ENCODE peak calls at places on chromosomes 13 and 19, in seven cellular contexts. One of them, this sample, is unnamed.

GRCh38 chr13:109497917-109498316 is 288.5 kb downstream of the IRS2 start:
- DNase-seq in uterus: no peak
- DNase-seq in HCT116: no peak
- DNase-seq in heart right ventricle: no peak
- DNase-seq in A673: no peak
- DNase-seq in aorta: peak; percentile 55
- DNase-seq in mesendoderm: no peak
- DNase-seq in this sample: no peak

GRCh38 chr19:58479736-58480480 is 3.8 kb downstream of the ZNF446 start:
- DNase-seq in uterus: no peak
- DNase-seq in HCT116: no peak
- DNase-seq in heart right ventricle: no peak
- DNase-seq in A673: no peak
- DNase-seq in aorta: no peak
- DNase-seq in mesendoderm: no peak
- DNase-seq in this sample: no peak

GRCh38 chr19:44653977-44654784 is 10.5 kb downstream of the PVR start:
- DNase-seq in uterus: peak; percentile 43
- DNase-seq in HCT116: no peak
- DNase-seq in heart right ventricle: peak; percentile 72
- DNase-seq in A673: peak; percentile 17
- DNase-seq in aorta: peak; percentile 89
- DNase-seq in mesendoderm: peak; percentile 76
- DNase-seq in this sample: no peak

GRCh38 chr19:17337675-17338439 is 504 bp downstream of the GTPBP3 start:
- DNase-seq in uterus: no peak
- DNase-seq in HCT116: no peak
- DNase-seq in heart right ventricle: no peak
- DNase-seq in A673: peak; percentile 39
- DNase-seq in aorta: no peak
- DNase-seq in mesendoderm: no peak
- DNase-seq in this sample: no peak

GRCh38 chr19:23916991-23917390 is 2.3 kb downstream of the ZNF726 start:
- DNase-seq in uterus: no peak
- DNase-seq in HCT116: no peak
- DNase-seq in heart right ventricle: no peak
- DNase-seq in A673: no peak
- DNase-seq in aorta: no peak
- DNase-seq in mesendoderm: no peak
- DNase-seq in this sample: no peak

GRCh38 chr13:40026741-40027140 is 371.3 kb downstream of the COG6 start:
- DNase-seq in uterus: no peak
- DNase-seq in HCT116: no peak
- DNase-seq in heart right ventricle: no peak
- DNase-seq in A673: no peak
- DNase-seq in aorta: no peak
- DNase-seq in mesendoderm: no peak
- DNase-seq in this sample: no peak

GRCh38 chr13:85430216-85430615 is 369.0 kb downstream of the SLITRK6 start:
- DNase-seq in uterus: no peak
- DNase-seq in HCT116: no peak
- DNase-seq in heart right ventricle: no peak
- DNase-seq in A673: no peak
- DNase-seq in aorta: no peak
- DNase-seq in mesendoderm: no peak
- DNase-seq in this sample: no peak

GRCh38 chr13:112068531-112069062 is 1.6 kb downstream of the SOX1 start:
- DNase-seq in uterus: no peak
- DNase-seq in HCT116: no peak
- DNase-seq in heart right ventricle: no peak
- DNase-seq in A673: no peak
- DNase-seq in aorta: no peak
- DNase-seq in mesendoderm: no peak
- DNase-seq in this sample: no peak

GRCh38 chr13:74641586-74641985 is 507.4 kb upstream of the KLF12 start:
- DNase-seq in uterus: no peak
- DNase-seq in HCT116: no peak
- DNase-seq in heart right ventricle: no peak
- DNase-seq in A673: no peak
- DNase-seq in aorta: no peak
- DNase-seq in mesendoderm: no peak
- DNase-seq in this sample: peak; percentile 24

GRCh38 chr19:43674630-43674982 is 4.6 kb upstream of the PLAUR start:
- DNase-seq in uterus: no peak
- DNase-seq in HCT116: no peak
- DNase-seq in heart right ventricle: no peak
- DNase-seq in A673: no peak
- DNase-seq in aorta: no peak
- DNase-seq in mesendoderm: no peak
- DNase-seq in this sample: no peak

GRCh38 chr13:40109324-40109958 is 454.0 kb downstream of the COG6 start:
- DNase-seq in uterus: peak; percentile 58
- DNase-seq in HCT116: no peak
- DNase-seq in heart right ventricle: no peak
- DNase-seq in A673: no peak
- DNase-seq in aorta: no peak
- DNase-seq in mesendoderm: no peak
- DNase-seq in this sample: peak; percentile 70

GRCh38 chr13:75319244-75319643 is 162.7 kb downstream of the TBC1D4 start:
- DNase-seq in uterus: no peak
- DNase-seq in HCT116: no peak
- DNase-seq in heart right ventricle: no peak
- DNase-seq in A673: no peak
- DNase-seq in aorta: no peak
- DNase-seq in mesendoderm: no peak
- DNase-seq in this sample: no peak

GRCh38 chr13:76148926-76149325 is 512.8 kb downstream of the LMO7 start:
- DNase-seq in uterus: no peak
- DNase-seq in HCT116: no peak
- DNase-seq in heart right ventricle: no peak
- DNase-seq in A673: no peak
- DNase-seq in aorta: no peak
- DNase-seq in mesendoderm: peak; percentile 4
- DNase-seq in this sample: peak; percentile 67

GRCh38 chr13:25678398-25678797 is 306.6 kb downstream of the ATP8A2 start:
- DNase-seq in uterus: no peak
- DNase-seq in HCT116: no peak
- DNase-seq in heart right ventricle: no peak
- DNase-seq in A673: no peak
- DNase-seq in aorta: no peak
- DNase-seq in mesendoderm: peak; percentile 4
- DNase-seq in this sample: no peak

GRCh38 chr13:50074843-50075242 is 59.6 kb downstream of the KCNRG start:
- DNase-seq in uterus: no peak
- DNase-seq in HCT116: no peak
- DNase-seq in heart right ventricle: no peak
- DNase-seq in A673: no peak
- DNase-seq in aorta: no peak
- DNase-seq in mesendoderm: no peak
- DNase-seq in this sample: no peak

GRCh38 chr19:31232871-31233270 is 116.4 kb downstream of the TSHZ3 start:
- DNase-seq in uterus: no peak
- DNase-seq in HCT116: no peak
- DNase-seq in heart right ventricle: no peak
- DNase-seq in A673: no peak
- DNase-seq in aorta: no peak
- DNase-seq in mesendoderm: no peak
- DNase-seq in this sample: peak; percentile 82

GRCh38 chr13:112820318-112820717 is 130.5 kb downstream of the ATP11A start:
- DNase-seq in uterus: no peak
- DNase-seq in HCT116: no peak
- DNase-seq in heart right ventricle: no peak
- DNase-seq in A673: no peak
- DNase-seq in aorta: peak; percentile 39
- DNase-seq in mesendoderm: no peak
- DNase-seq in this sample: no peak

GRCh38 chr13:108200781-108201398 is 14.4 kb downstream of the LIG4 start:
- DNase-seq in uterus: no peak
- DNase-seq in HCT116: no peak
- DNase-seq in heart right ventricle: no peak
- DNase-seq in A673: no peak
- DNase-seq in aorta: no peak
- DNase-seq in mesendoderm: no peak
- DNase-seq in this sample: no peak

GRCh38 chr19:3375221-3376088 is 9.1 kb downstream of the NFIC start:
- DNase-seq in uterus: peak; percentile 94
- DNase-seq in HCT116: no peak
- DNase-seq in heart right ventricle: peak; percentile 84
- DNase-seq in A673: no peak
- DNase-seq in aorta: peak; percentile 96
- DNase-seq in mesendoderm: no peak
- DNase-seq in this sample: no peak

GRCh38 chr13:44244288-44244687 is 129.3 kb upstream of the SERP2 start:
- DNase-seq in uterus: no peak
- DNase-seq in HCT116: peak; percentile 70
- DNase-seq in heart right ventricle: no peak
- DNase-seq in A673: no peak
- DNase-seq in aorta: no peak
- DNase-seq in mesendoderm: no peak
- DNase-seq in this sample: no peak

GRCh38 chr13:74026753-74027152 is 107.5 kb downstream of the KLF12 start:
- DNase-seq in uterus: no peak
- DNase-seq in HCT116: no peak
- DNase-seq in heart right ventricle: no peak
- DNase-seq in A673: peak; percentile 25
- DNase-seq in aorta: no peak
- DNase-seq in mesendoderm: peak; percentile 96
- DNase-seq in this sample: no peak

GRCh38 chr13:46629811-46630413 is 76.9 kb downstream of the LRCH1 start:
- DNase-seq in uterus: no peak
- DNase-seq in HCT116: no peak
- DNase-seq in heart right ventricle: no peak
- DNase-seq in A673: no peak
- DNase-seq in aorta: no peak
- DNase-seq in mesendoderm: no peak
- DNase-seq in this sample: no peak

GRCh38 chr13:67230774-67231480 is 791 bp upstream of the PCDH9 start:
- DNase-seq in uterus: peak; percentile 32
- DNase-seq in HCT116: no peak
- DNase-seq in heart right ventricle: peak; percentile 61
- DNase-seq in A673: peak; percentile 65
- DNase-seq in aorta: peak; percentile 87
- DNase-seq in mesendoderm: peak; percentile 73
- DNase-seq in this sample: peak; percentile 23
- H3K27ac ChIP-seq in uterus: peak overlapping the region; percentile 63
- H3K27ac ChIP-seq in HCT116: no peak overlapping the region
- H3K27ac ChIP-seq in heart right ventricle: peak overlapping the region; percentile 88
- H3K27ac ChIP-seq in A673: peak overlapping the region; percentile 53
- H3K27ac ChIP-seq in aorta: peak overlapping the region; percentile 28
- H3K27ac ChIP-seq in mesendoderm: peak overlapping the region; percentile 71
- H3K27ac ChIP-seq in this sample: peak overlapping the region; percentile 81

GRCh38 chr19:13847900-13848677 is 28.8 kb upstream of the NANOS3 start:
- DNase-seq in uterus: no peak
- DNase-seq in HCT116: no peak
- DNase-seq in heart right ventricle: no peak
- DNase-seq in A673: no peak
- DNase-seq in aorta: no peak
- DNase-seq in mesendoderm: no peak
- DNase-seq in this sample: no peak

GRCh38 chr19:13847033-13847899 is 29.7 kb upstream of the NANOS3 start:
- DNase-seq in uterus: peak; percentile 95
- DNase-seq in HCT116: peak; percentile 87
- DNase-seq in heart right ventricle: peak; percentile 98
- DNase-seq in A673: peak; percentile 97
- DNase-seq in aorta: peak; percentile 99
- DNase-seq in mesendoderm: peak; percentile 97
- DNase-seq in this sample: peak; percentile 82

GRCh38 chr19:13849277-13849676 is 27.7 kb upstream of the NANOS3 start:
- DNase-seq in uterus: peak; percentile 45
- DNase-seq in HCT116: no peak
- DNase-seq in heart right ventricle: no peak
- DNase-seq in A673: no peak
- DNase-seq in aorta: no peak
- DNase-seq in mesendoderm: no peak
- DNase-seq in this sample: no peak

GRCh38 chr19:13849991-13850909 is 26.7 kb upstream of the NANOS3 start:
- DNase-seq in uterus: peak; percentile 79
- DNase-seq in HCT116: no peak
- DNase-seq in heart right ventricle: peak; percentile 92
- DNase-seq in A673: peak; percentile 86
- DNase-seq in aorta: peak; percentile 95
- DNase-seq in mesendoderm: peak; percentile 88
- DNase-seq in this sample: no peak

DNA sequence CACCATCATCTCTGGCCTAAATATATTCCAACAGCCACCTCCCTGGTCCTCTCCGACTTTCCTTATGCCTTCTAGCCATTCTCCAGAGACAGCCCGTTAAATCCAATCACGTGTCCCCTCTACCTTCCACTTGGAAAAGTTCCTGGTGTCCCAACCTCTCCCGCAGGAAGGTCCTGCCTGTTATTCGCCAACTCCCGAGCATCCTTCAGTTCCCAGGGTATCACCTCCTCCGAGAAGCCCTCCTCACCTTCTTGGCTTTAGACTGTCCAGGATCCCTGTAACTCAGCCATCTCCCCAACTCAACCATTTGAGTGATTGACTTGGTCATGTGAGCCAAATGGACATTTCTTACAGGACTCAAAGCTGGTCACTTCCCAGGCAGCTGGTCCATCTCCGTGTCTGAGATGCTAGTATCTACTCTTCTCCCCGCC is 28.1 kb upstream of the NANOS3 start:
- DNase-seq in uterus: no peak
- DNase-seq in HCT116: no peak
- DNase-seq in heart right ventricle: no peak
- DNase-seq in A673: no peak
- DNase-seq in aorta: no peak
- DNase-seq in mesendoderm: peak; percentile 72
- DNase-seq in this sample: no peak
- H3K27ac ChIP-seq in uterus: peak overlapping the region; percentile 100
- H3K27ac ChIP-seq in HCT116: peak overlapping the region; percentile 45
- H3K27ac ChIP-seq in heart right ventricle: peak overlapping the region; percentile 100
- H3K27ac ChIP-seq in A673: peak overlapping the region; percentile 50
- H3K27ac ChIP-seq in aorta: peak overlapping the region; percentile 95
- H3K27ac ChIP-seq in mesendoderm: no peak overlapping the region
- H3K27ac ChIP-seq in this sample: peak overlapping the region; percentile 22

GRCh38 chr19:15254547-15254946 is 22.3 kb upstream of the EPHX3 start:
- DNase-seq in uterus: no peak
- DNase-seq in HCT116: no peak
- DNase-seq in heart right ventricle: no peak
- DNase-seq in A673: no peak
- DNase-seq in aorta: no peak
- DNase-seq in mesendoderm: no peak
- DNase-seq in this sample: no peak
- H3K27ac ChIP-seq in uterus: peak overlapping the region; percentile 83
- H3K27ac ChIP-seq in HCT116: no peak overlapping the region
- H3K27ac ChIP-seq in heart right ventricle: peak overlapping the region; percentile 20
- H3K27ac ChIP-seq in A673: no peak overlapping the region
- H3K27ac ChIP-seq in aorta: no peak overlapping the region
- H3K27ac ChIP-seq in mesendoderm: no peak overlapping the region
- H3K27ac ChIP-seq in this sample: peak overlapping the region; percentile 11

GRCh38 chr19:52722062-52723005 is 12.5 kb downstream of the ZNF611 start:
- DNase-seq in uterus: no peak
- DNase-seq in HCT116: no peak
- DNase-seq in heart right ventricle: no peak
- DNase-seq in A673: no peak
- DNase-seq in aorta: no peak
- DNase-seq in mesendoderm: no peak
- DNase-seq in this sample: peak; percentile 78

GRCh38 chr19:52716578-52716977 is 18.3 kb downstream of the ZNF611 start:
- DNase-seq in uterus: no peak
- DNase-seq in HCT116: no peak
- DNase-seq in heart right ventricle: no peak
- DNase-seq in A673: no peak
- DNase-seq in aorta: no peak
- DNase-seq in mesendoderm: peak; percentile 66
- DNase-seq in this sample: no peak
- H3K27ac ChIP-seq in uterus: no peak overlapping the region
- H3K27ac ChIP-seq in HCT116: no peak overlapping the region
- H3K27ac ChIP-seq in heart right ventricle: no peak overlapping the region
- H3K27ac ChIP-seq in A673: no peak overlapping the region
- H3K27ac ChIP-seq in aorta: no peak overlapping the region
- H3K27ac ChIP-seq in mesendoderm: no peak overlapping the region
- H3K27ac ChIP-seq in this sample: no peak overlapping the region

GRCh38 chr19:12695997-12696365 is 450 bp downstream of the FBXW9 start:
- DNase-seq in uterus: no peak
- DNase-seq in HCT116: no peak
- DNase-seq in heart right ventricle: no peak
- DNase-seq in A673: no peak
- DNase-seq in aorta: no peak
- DNase-seq in mesendoderm: no peak
- DNase-seq in this sample: no peak
- H3K27ac ChIP-seq in uterus: peak overlapping the region; percentile 89
- H3K27ac ChIP-seq in HCT116: peak overlapping the region; percentile 53
- H3K27ac ChIP-seq in heart right ventricle: peak overlapping the region; percentile 90
- H3K27ac ChIP-seq in A673: peak overlapping the region; percentile 83
- H3K27ac ChIP-seq in aorta: no peak overlapping the region
- H3K27ac ChIP-seq in mesendoderm: no peak overlapping the region
- H3K27ac ChIP-seq in this sample: no peak overlapping the region

This sample was measured in AG04450.